ENCODE peak calls at places on chromosomes 11 and 22, in six cellular contexts. W is effector memory CD4-positive, alpha-beta T cell; S is GM03348; C is HuH-7; N is non-pigmented ciliary epithelial cell; K is activated naive CD4-positive, alpha-beta T cell. P is an unnamed sample.

GRCh38 chr11:78606667-78607066 is 32.0 kb upstream of the NARS2 start:
- DNase-seq in N (no peak), K (no peak), W (no peak), C (no peak), S (no peak), P (no peak)

GRCh38 chr11:126452718-126453117 is 97.2 kb downstream of the ST3GAL4 start:
- DNase-seq in C (no peak), S (no peak), N (no peak), W (no peak), K (no peak), P (no peak)

GRCh38 chr11:15074206-15075161 is 1.1 kb downstream of the CALCB start:
- DNase-seq in K (peak), C (peak), S (peak), W (peak), N (peak), P (peak)

GRCh38 chr11:44444770-44445321 is 120.6 kb upstream of the CD82 start:
- DNase-seq in S (no peak), N (no peak), W (no peak), K (no peak), C (no peak), P (no peak)

GRCh38 chr22:45201678-45202332 is 38.1 kb downstream of the NUP50 start:
- DNase-seq in C (no peak), W (no peak), N (peak), K (no peak), S (peak), P (no peak)

GRCh38 chr22:48902001-48902869 is 925.4 kb downstream of the BRD1 start:
- DNase-seq in K (no peak), N (no peak), W (no peak), C (no peak), S (no peak), P (no peak)

GRCh38 chr11:124746621-124747243 is 5.3 kb downstream of the VSIG2 start:
- DNase-seq in S (peak), K (peak), W (peak), C (peak), N (peak), P (peak)

GRCh38 chr22:27283240-27283639 is 518.3 kb downstream of the MN1 start:
- DNase-seq in C (no peak), W (no peak), K (no peak), S (no peak), N (no peak), P (no peak)

GRCh38 chr11:92224394-92225205 is at the start of gene FAT3:
- DNase-seq in S (peak), W (no peak), C (peak), K (no peak), N (no peak), P (no peak)

GRCh38 chr22:27975381-27976013 is 56.4 kb upstream of the PITPNB start:
- DNase-seq in W (no peak), C (no peak), S (no peak), N (peak), K (no peak), P (no peak)

GRCh38 chr11:6498121-6498520 is 1.0 kb downstream of the DNHD1 start:
- DNase-seq in N (no peak), K (no peak), C (no peak), S (peak), W (no peak), P (no peak)

GRCh38 chr11:81990659-81991443 is 742.8 kb downstream of the FAM181B start:
- DNase-seq in W (no peak), C (no peak), K (no peak), N (no peak), S (no peak), P (no peak)

GRCh38 chr22:27153386-27153785 is 496.0 kb downstream of the MIAT start:
- DNase-seq in N (no peak), C (no peak), W (no peak), K (no peak), S (no peak), P (no peak)

GRCh38 chr11:94147433-94147845 is 18.8 kb downstream of the PANX1 start:
- DNase-seq in N (no peak), K (no peak), C (no peak), S (no peak), W (no peak), P (no peak)

GRCh38 chr11:16528639-16529038 is 172.3 kb upstream of the SOX6 start:
- DNase-seq in N (no peak), W (no peak), K (no peak), S (no peak), C (no peak), P (no peak)

GRCh38 chr22:34414467-34415440 is 494.5 kb upstream of the LARGE1 start:
- DNase-seq in C (peak), N (no peak), K (no peak), W (no peak), S (no peak), P (peak)

GRCh38 chr22:19826619-19826950 is 28.1 kb downstream of the GNB1L start:
- DNase-seq in S (no peak), C (no peak), N (no peak), W (no peak), K (no peak), P (no peak)

GRCh38 chr11:117761993-117762392 is 35.0 kb downstream of the DSCAML1 start:
- DNase-seq in S (no peak), W (no peak), N (no peak), K (no peak), C (no peak), P (no peak)

GRCh38 chr22:26066534-26066933 is 102.7 kb upstream of the SEZ6L start:
- DNase-seq in C (no peak), W (no peak), N (no peak), S (no peak), K (no peak), P (no peak)

GRCh38 chr11:69491071-69492031 is 9.9 kb downstream of the LINC01488 start:
- DNase-seq in W (no peak), N (no peak), S (no peak), C (no peak), K (no peak), P (no peak)

GRCh38 chr22:45886502-45886901 is 90.5 kb downstream of the WNT7B start:
- DNase-seq in S (no peak), W (no peak), K (no peak), C (no peak), N (no peak), P (no peak)

GRCh38 chr22:31088233-31088986 is 7.3 kb downstream of the SMTN start:
- DNase-seq in N (no peak), S (no peak), C (no peak), K (no peak), W (no peak), P (no peak)

GRCh38 chr11:17256512-17256911 is 20.0 kb upstream of the NUCB2 start:
- DNase-seq in K (no peak), W (no peak), C (no peak), S (peak), N (peak), P (no peak)

GRCh38 chr11:128029219-128029722 is 558.1 kb downstream of the ETS1 start:
- DNase-seq in C (no peak), N (no peak), W (no peak), K (no peak), S (no peak), P (no peak)

GRCh38 chr11:64885367-64886286 is 7.2 kb upstream of the EHD1 start:
- DNase-seq in N (peak), K (no peak), S (no peak), C (no peak), W (no peak), P (no peak)

GRCh38 chr11:64058494-64058893 is 22.8 kb downstream of the FLRT1 start:
- DNase-seq in N (no peak), C (no peak), K (no peak), W (no peak), S (no peak), P (no peak)

GRCh38 chr22:38843201-38843715 is 570 bp downstream of the NPTXR start:
- DNase-seq in W (peak), C (peak), N (peak), S (peak), K (peak), P (no peak)

GRCh38 chr11:28838741-28839140 is 730.6 kb downstream of the METTL15 start:
- DNase-seq in N (peak), C (no peak), W (no peak), K (no peak), S (peak), P (no peak)

GRCh38 chr22:27575348-27575747 is 226.2 kb downstream of the MN1 start:
- DNase-seq in C (no peak), N (no peak), S (no peak), K (no peak), W (no peak), P (no peak)

GRCh38 chr11:75562048-75562835 is at the start of gene SERPINH1:
- DNase-seq in C (peak), K (no peak), S (peak), W (peak), N (no peak), P (no peak)